ENCODE peak calls at places on chromosome 17, in nine cellular contexts. L, V, X, P, Z, O, D, W and G are unnamed samples.

GRCh38 chr17:40358323-40359038 is 6.1 kb downstream of the GJD3 start:
- DNase-seq in Z (no peak), X (peak; percentile 84), O (peak; percentile 95), V (peak; percentile 95), W (peak; percentile 94), L (peak; percentile 88), P (peak; percentile 98), D (peak; percentile 56), G (peak; percentile 84)

GRCh38 chr17:32264140-32264799 is 1.4 kb upstream of the RHBDL3 start:
- DNase-seq in W (peak; percentile 10), D (no peak), V (no peak), O (no peak), L (no peak), X (no peak), P (no peak), Z (no peak), G (no peak)

GRCh38 chr17:36703860-36704266 is 102.5 kb downstream of the MRM1 start:
- DNase-seq in L (peak; percentile 89), X (peak; percentile 10), V (no peak), W (peak; percentile 58), P (no peak), D (no peak), O (peak; percentile 64), Z (no peak), G (no peak)

GRCh38 chr17:7717756-7718350 is 309 bp downstream of the DNAH2 start:
- DNase-seq in Z (no peak), V (no peak), P (no peak), D (no peak), O (peak; percentile 60), L (no peak), W (no peak), X (no peak), G (no peak)

GRCh38 chr17:45171338-45172231 is 9.9 kb downstream of the HEXIM2 start:
- DNase-seq in W (peak; percentile 68), P (no peak), Z (no peak), O (no peak), V (no peak), X (no peak), L (no peak), D (no peak), G (peak; percentile 51)

GRCh38 chr17:45284176-45285140 is 22.6 kb upstream of the SPATA32 start:
- DNase-seq in X (no peak), W (no peak), P (no peak), L (no peak), Z (no peak), O (peak; percentile 65), D (no peak), V (no peak), G (no peak)

GRCh38 chr17:36848008-36848902 is 89.0 kb upstream of the LHX1 start:
- DNase-seq in W (no peak), P (no peak), D (no peak), X (no peak), L (no peak), V (no peak), Z (no peak), O (no peak), G (no peak)

GRCh38 chr17:8016632-8017424 is 14.4 kb downstream of the GUCY2D start:
- DNase-seq in W (peak; percentile 80), L (peak; percentile 41), O (peak; percentile 77), D (no peak), X (peak; percentile 46), P (peak; percentile 54), V (peak; percentile 64), Z (no peak), G (peak; percentile 72)

GRCh38 chr17:60610481-60610880 is 10.5 kb downstream of the PPM1D start:
- DNase-seq in V (no peak), D (no peak), O (no peak), W (no peak), P (no peak), L (no peak), X (no peak), Z (no peak), G (no peak)

GRCh38 chr17:6343736-6344135 is 91.2 kb downstream of the AIPL1 start:
- DNase-seq in L (no peak), P (no peak), X (no peak), V (no peak), D (no peak), Z (no peak), W (no peak), O (no peak), G (no peak)

GRCh38 chr17:34397265-34397664 is 34.2 kb upstream of the CCL1 start:
- DNase-seq in O (no peak), D (no peak), X (no peak), Z (no peak), P (no peak), V (no peak), L (no peak), W (no peak), G (no peak)

GRCh38 chr17:64155090-64155630 is 25.2 kb upstream of the ERN1 start:
- DNase-seq in O (no peak), L (no peak), W (no peak), V (no peak), D (no peak), P (no peak), X (no peak), Z (no peak), G (no peak)

GRCh38 chr17:58403312-58403711 is 14.0 kb downstream of the RNF43 start:
- DNase-seq in W (no peak), L (no peak), P (no peak), X (no peak), Z (no peak), V (no peak), O (no peak), D (no peak), G (no peak)

GRCh38 chr17:8696951-8697745 is 47.5 kb downstream of the CCDC42 start:
- DNase-seq in X (peak; percentile 64), L (peak; percentile 53), V (peak; percentile 59), D (peak; percentile 40), O (no peak), Z (peak; percentile 77), P (no peak), W (no peak), G (no peak)

GRCh38 chr17:36089888-36090836 is at the start of gene CCL3:
- DNase-seq in O (peak; percentile 80), V (no peak), L (no peak), W (no peak), X (no peak), D (no peak), Z (no peak), P (peak; percentile 28), G (peak; percentile 89)

GRCh38 chr17:17121162-17121561 is 78.9 kb downstream of the MPRIP start:
- DNase-seq in O (no peak), V (no peak), X (no peak), P (no peak), D (no peak), W (no peak), L (no peak), Z (no peak), G (no peak)
- TF ChIP-seq CTCF in O (no peak), V (no peak), X (no peak), P (no peak), D (no peak), W (no peak), L (no peak), Z (no peak), G (no peak)

GRCh38 chr17:13498184-13498583 is 103.5 kb downstream of the HS3ST3A1 start:
- DNase-seq in Z (no peak), P (no peak), X (no peak), L (no peak), W (no peak), D (no peak), V (no peak), O (no peak), G (no peak)

GRCh38 chr17:13502263-13502662 is 99.5 kb downstream of the HS3ST3A1 start:
- DNase-seq in V (no peak), W (no peak), Z (no peak), D (no peak), X (no peak), O (no peak), P (no peak), L (no peak), G (no peak)

GRCh38 chr17:13508916-13509315 is 92.8 kb downstream of the HS3ST3A1 start:
- DNase-seq in Z (no peak), P (no peak), O (no peak), X (peak; percentile 20), D (no peak), L (no peak), W (no peak), V (no peak), G (no peak)

GRCh38 chr17:13500947-13501346 is 100.8 kb downstream of the HS3ST3A1 start:
- DNase-seq in P (no peak), Z (no peak), X (no peak), W (no peak), L (no peak), V (no peak), D (no peak), O (no peak), G (no peak)

GRCh38 chr17:13503526-13503925 is 98.2 kb downstream of the HS3ST3A1 start:
- DNase-seq in V (no peak), X (no peak), O (no peak), L (no peak), P (no peak), Z (no peak), D (no peak), W (no peak), G (no peak)
- TF ChIP-seq CTCF in V (no peak), X (no peak), O (no peak), L (no peak), P (no peak), Z (no peak), D (no peak), W (no peak), G (no peak)

GRCh38 chr17:55820675-55821074 is 69.8 kb downstream of the PCTP start:
- DNase-seq in X (no peak), D (no peak), P (no peak), Z (no peak), W (no peak), O (no peak), L (no peak), V (no peak), G (no peak)

GRCh38 chr17:55830699-55831098 is 79.8 kb downstream of the PCTP start:
- DNase-seq in L (no peak), O (no peak), W (no peak), V (no peak), D (no peak), X (no peak), P (no peak), Z (no peak), G (no peak)

GRCh38 chr17:55830210-55830609 is 79.4 kb downstream of the PCTP start:
- DNase-seq in Z (no peak), L (no peak), W (no peak), X (no peak), V (no peak), D (no peak), O (no peak), P (no peak), G (no peak)

DNA sequence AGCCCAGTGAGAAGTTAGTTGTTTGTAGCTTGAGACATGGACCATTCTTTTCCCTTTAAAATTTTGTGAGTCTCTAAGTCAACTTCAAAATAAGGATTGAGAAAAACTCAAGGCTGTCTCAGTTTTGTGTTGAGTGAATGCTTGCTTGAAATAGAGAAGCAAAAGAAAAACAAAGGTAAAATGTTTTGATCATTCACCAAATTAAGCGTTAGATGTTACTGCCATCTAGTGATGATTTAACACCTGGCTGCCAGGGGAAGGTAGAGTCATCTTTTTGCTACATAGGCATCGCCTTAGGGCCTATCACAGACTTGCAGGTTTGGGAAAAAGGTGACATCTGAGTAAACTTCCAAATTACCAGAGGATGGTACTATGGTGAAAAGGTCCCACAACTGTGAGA is 74.4 kb downstream of the PCTP start:
- DNase-seq in D (no peak), P (no peak), V (no peak), Z (no peak), L (no peak), X (no peak), O (no peak), W (no peak), G (no peak)
- TF ChIP-seq CTCF in D (no peak), P (no peak), V (no peak), Z (no peak), L (peak; percentile 47), X (no peak), O (peak; percentile 28), W (peak; percentile 24), G (no peak)

GRCh38 chr17:42676424-42677011 is at the start of gene PLEKHH3:
- DNase-seq in X (no peak), W (no peak), Z (no peak), O (no peak), P (no peak), L (peak; percentile 50), D (no peak), V (no peak), G (no peak)
- TF ChIP-seq CTCF in X (no peak), W (peak; percentile 30), Z (no peak), O (no peak), P (peak; percentile 21), L (peak; percentile 32), D (no peak), V (no peak), G (no peak)